ENCODE peak calls at places on chromosomes 3 and 15, in six cellular contexts. X is HCT116, F is GM12892, P is breast epithelium, U is HepG2, C is GM23338. A is an unnamed sample.

GRCh38 chr15:72491768-72492167 is 17.6 kb downstream of the ARIH1 start:
- DNase-seq in P (no peak), C (no peak), X (no peak), F (no peak), U (no peak), A (no peak)

GRCh38 chr15:58182460-58183163 is 44.4 kb downstream of the AQP9 start:
- DNase-seq in U (peak; percentile 37), X (peak; percentile 48), F (peak; percentile 17), P (no peak), C (peak; percentile 83), A (no peak)

GRCh38 chr3:171950373-171950772 is 89.0 kb upstream of the FNDC3B start:
- DNase-seq in C (peak; percentile 26), X (peak; percentile 28), P (no peak), F (no peak), U (peak; percentile 35), A (no peak)

GRCh38 chr3:148791955-148792354 is 35.7 kb upstream of the CPB1 start:
- DNase-seq in C (no peak), X (no peak), F (no peak), U (no peak), P (no peak), A (no peak)

GRCh38 chr15:69410290-69410874 is 3.8 kb upstream of the KIF23 start:
- DNase-seq in F (no peak), P (peak; percentile 55), U (peak; percentile 11), C (peak; percentile 67), X (peak; percentile 22), A (no peak)

GRCh38 chr15:75928680-75929608 is 25.3 kb downstream of the FBXO22 start:
- DNase-seq in P (no peak), U (peak; percentile 20), C (peak; percentile 88), F (no peak), X (peak; percentile 10), A (no peak)

GRCh38 chr3:38070013-38070412 is 31.0 kb downstream of the DLEC1 start:
- DNase-seq in U (no peak), F (no peak), X (no peak), C (no peak), P (no peak), A (no peak)

GRCh38 chr15:65092046-65092770 is 15.7 kb downstream of the KBTBD13 start:
- DNase-seq in P (no peak), F (no peak), X (no peak), U (no peak), C (no peak), A (no peak)

GRCh38 chr3:46660543-46661523 is 32.6 kb downstream of the ALS2CL start:
- DNase-seq in U (no peak), X (no peak), P (peak; percentile 53), C (no peak), F (no peak), A (peak; percentile 73)

GRCh38 chr3:160331127-160331937 is 67.7 kb downstream of the IFT80 start:
- DNase-seq in C (no peak), U (peak; percentile 86), F (no peak), X (peak; percentile 29), P (no peak), A (no peak)

GRCh38 chr3:3443482-3443881 is 264.0 kb upstream of the CRBN start:
- DNase-seq in U (no peak), C (no peak), F (no peak), P (no peak), X (no peak), A (no peak)

DNA sequence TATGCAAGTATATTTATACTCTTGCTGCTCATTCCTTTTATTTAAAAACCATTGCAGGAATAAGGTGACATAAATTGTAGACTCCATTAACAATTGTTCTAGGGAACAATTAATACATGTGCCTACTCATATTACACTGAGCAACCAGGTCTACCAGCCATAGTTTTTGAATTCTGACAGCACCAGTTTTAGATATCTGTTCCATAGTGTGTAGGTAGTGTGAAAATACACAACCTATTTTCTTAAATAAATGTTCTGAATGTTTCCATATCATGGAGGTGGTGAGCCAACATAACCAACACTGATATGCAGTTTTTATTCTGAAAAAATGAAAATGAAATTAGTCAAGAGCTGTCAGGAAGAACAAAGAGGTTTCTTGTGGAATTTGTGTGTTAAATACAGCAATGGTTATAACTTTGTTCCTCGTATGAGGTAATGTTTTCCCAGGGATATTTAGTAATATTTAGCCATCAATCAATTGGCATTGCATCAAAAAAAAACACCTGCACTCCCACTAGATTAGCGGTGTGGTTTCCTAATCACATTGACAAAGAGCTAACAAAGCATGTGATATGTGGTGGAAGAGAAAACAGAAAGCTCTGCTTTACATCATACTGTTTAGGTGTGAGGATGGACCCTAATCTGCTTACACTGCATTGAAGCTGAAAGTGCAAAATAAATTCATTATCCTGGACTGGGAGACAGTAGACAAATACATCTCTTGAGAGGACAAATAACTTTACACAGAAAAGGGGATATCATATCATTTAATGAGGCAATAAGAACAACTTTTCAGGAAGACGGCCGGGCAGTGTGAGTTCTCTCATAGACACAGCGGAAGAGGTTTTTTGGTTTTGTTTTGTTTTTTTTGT is 369.5 kb upstream of the THBS1 start:
- DNase-seq in F (no peak), P (no peak), U (peak; percentile 86), C (no peak), X (no peak), A (no peak)
- TF ChIP-seq POLR2AphosphoS5 in F (no peak), P (no peak), U (no peak), C (no peak), X (no peak), A (no peak)

GRCh38 chr15:43376017-43376705 is 5.3 kb downstream of the TUBGCP4 start:
- DNase-seq in P (no peak), U (peak; percentile 45), C (peak; percentile 64), X (peak; percentile 27), F (peak; percentile 22), A (no peak)

GRCh38 chr15:43370310-43370974 is 401 bp downstream of the ZSCAN29 start:
- DNase-seq in X (no peak), F (peak; percentile 21), U (peak; percentile 27), P (no peak), C (peak; percentile 66), A (no peak)

DNA sequence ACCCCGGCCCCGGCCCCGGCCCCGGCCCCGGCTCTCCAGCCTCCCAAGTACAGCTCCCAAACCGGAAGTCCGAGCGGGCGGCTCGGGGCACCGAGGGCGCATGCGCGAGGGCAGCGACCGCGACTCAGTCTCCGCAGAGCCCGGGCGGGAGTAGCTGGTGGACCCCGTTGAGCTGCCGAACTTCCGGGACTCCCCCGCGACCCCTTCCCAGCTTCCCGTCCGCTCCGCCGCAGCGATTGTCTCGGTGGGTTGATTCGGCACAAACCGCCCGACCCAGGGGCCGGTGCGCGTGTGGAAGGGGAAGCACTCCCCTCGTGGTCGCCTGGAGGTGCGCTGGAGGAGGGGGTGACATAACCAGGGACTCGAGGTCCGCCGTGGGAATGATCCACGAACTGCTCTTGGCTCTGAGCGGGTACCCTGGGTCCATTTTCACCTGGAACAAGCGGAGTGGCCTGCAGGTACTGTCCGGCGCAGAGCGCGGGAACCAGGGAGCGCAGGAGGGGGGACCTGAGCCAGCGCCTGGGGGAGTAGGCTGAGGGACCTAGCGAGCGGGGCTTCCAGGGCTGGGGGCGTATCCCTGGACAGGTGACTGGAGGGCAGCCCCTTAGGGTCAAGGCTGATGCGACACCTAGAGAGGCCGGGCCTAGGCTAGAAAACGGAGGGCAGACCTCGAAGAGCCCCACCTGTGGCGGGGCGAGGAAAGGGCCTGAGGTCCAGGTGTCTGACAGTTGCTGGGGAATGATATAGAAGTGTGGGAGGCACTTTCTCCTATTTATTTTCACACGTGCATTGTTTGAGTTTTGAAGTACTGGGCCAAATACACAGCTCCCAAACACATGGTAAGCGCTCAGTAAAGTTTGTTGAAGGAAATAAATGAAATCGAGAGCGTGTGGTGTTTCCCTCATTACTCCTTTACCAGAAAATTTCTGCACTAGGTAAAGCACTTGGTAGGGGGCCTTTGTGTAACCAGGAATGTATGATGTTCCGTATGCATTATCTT is at the start of the genes TUBGCP4 and ZSCAN29:
- DNase-seq in P (peak; percentile 50), C (peak; percentile 95), X (peak; percentile 39), U (peak; percentile 83), F (peak; percentile 91), A (peak; percentile 65)
- TF ChIP-seq POLR2AphosphoS5 in P (peak; percentile 41), C (peak; percentile 75), X (peak; percentile 80), U (peak; percentile 84), F (peak; percentile 45), A (peak; percentile 61)

DNA sequence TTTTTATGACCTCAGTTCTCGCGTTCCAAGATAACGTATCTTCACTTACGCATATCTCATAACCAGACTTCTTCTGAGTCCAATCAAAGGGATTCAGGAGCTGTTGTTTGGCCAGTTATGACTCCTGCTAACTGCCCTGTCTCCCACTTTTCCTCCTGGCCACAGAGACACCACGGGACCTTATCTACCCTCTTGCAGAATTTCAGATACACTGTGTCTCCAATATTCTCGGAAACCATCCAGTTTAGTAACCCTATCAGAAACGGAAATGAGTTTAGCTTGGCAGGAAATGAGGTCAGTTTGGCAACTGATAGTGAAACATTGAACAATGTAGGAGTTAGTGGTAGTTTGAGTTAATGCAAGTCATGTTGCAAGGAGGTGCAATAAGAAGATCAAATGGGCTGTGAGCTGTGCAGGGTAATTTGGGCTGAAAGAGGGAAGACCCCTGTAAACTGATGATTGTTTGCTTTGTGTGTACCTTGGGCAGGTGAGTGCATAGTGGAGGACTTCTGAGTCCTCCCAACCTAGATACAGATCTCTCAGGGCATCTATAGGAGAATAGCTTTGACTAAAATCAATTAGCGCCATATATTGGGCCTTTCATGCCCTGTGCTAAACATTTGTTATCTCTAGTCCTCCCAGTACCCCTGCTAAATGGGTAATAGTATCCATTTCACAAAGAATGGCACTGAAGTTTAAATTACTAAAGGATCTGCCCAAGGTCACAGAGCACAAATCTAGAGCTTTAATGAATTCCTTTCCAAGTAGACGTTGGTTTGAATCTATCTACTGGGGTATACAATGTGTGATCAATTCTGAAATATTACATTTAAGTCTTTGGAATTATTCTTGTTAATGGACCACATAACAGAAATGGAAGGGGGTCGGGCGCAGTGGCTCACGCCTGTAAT is 41.3 kb upstream of the PIK3CB start:
- DNase-seq in U (no peak), F (no peak), X (no peak), P (no peak), C (no peak), A (no peak)
- TF ChIP-seq POLR2AphosphoS5 in U (no peak), F (no peak), X (no peak), P (no peak), C (no peak), A (no peak)

GRCh38 chr15:31214864-31215489 is 111.7 kb upstream of the KLF13 start:
- DNase-seq in U (no peak), P (peak; percentile 86), F (no peak), X (no peak), C (no peak), A (peak; percentile 80)

GRCh38 chr15:31217566-31218270 is 108.9 kb upstream of the KLF13 start:
- DNase-seq in P (no peak), U (no peak), C (no peak), F (no peak), X (no peak), A (no peak)

GRCh38 chr15:31215490-31216209 is 111.0 kb upstream of the KLF13 start:
- DNase-seq in C (peak; percentile 88), X (no peak), U (peak; percentile 54), F (peak; percentile 90), P (peak; percentile 71), A (peak; percentile 64)

GRCh38 chr15:31217067-31217466 is 109.6 kb upstream of the KLF13 start:
- DNase-seq in U (no peak), P (no peak), C (no peak), F (no peak), X (no peak), A (no peak)

DNA sequence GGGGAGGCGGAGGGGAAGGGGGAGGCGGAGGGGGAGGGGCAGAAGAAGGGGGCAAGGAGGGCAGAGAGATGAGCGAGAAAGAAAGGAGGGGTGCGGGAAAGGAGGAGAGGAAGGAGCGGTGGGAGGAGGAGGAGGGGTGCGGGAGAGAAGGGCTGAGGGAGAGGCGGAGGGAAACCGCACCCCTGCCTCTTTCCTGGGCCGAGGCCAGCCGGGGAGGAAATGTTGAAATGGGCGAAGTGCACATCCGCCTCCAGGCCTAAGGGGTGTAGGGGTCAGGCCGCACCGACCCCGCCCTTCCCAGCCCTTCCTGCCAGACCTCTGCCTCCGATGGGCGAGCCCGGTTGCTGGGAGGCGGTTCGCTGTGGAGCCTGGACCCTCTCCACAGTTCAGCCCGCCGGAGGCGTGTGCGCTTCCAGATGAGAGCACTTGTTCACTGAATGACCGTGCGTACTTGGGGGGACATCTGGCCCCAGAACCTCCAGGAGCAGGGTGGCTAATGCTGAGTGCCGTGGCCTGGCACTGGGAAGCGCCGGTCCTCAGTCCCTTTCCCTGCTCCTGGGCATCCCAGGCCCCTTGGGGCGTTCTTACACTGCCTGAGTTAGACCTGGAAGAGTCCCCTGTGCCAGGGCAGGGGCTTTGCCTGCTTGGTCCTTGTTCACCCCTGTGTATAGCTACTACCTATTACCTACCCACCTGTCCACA is 110.3 kb upstream of the KLF13 start:
- DNase-seq in X (no peak), F (peak; percentile 78), U (peak; percentile 83), C (peak; percentile 78), P (peak; percentile 77), A (peak; percentile 49)
- TF ChIP-seq POLR2AphosphoS5 in X (peak; percentile 57), F (peak; percentile 56), U (peak; percentile 61), C (no peak), P (peak; percentile 21), A (no peak)

A was measured in prostate gland.